ENCODE peak calls at places on chromosomes 4 and X, in ten cellular contexts. H is activated CD8-positive, alpha-beta T cell treated with anti-CD3 and anti-CD28 coated beads for 36 hours; E is kidney glomerular epithelial cell; F is endothelial cell; K is GM06990; A is caudate nucleus; V is PC-3; T is T-helper 17 cell; R is GM10248; O is sigmoid colon. D is an unnamed sample.

GRCh38 chr4:149145803-149146202 is 669.8 kb downstream of the IQCM start:
- DNase-seq in A (no peak), V (peak), O (no peak), F (no peak), T (no peak), E (peak), R (no peak), H (no peak), K (no peak), D (no peak)

GRCh38 chrX:9466711-9467110 is 1.9 kb downstream of the TBL1X start:
- DNase-seq in A (no peak), E (no peak), T (no peak), O (no peak), K (no peak), H (peak), V (peak), F (no peak), R (no peak), D (no peak)

GRCh38 chr4:1516261-1516660 is 110.0 kb upstream of the NKX1-1 start:
- DNase-seq in F (no peak), H (no peak), V (no peak), O (no peak), A (no peak), R (no peak), E (no peak), K (no peak), T (no peak), D (peak)

GRCh38 chr4:157739237-157739636 is 433.6 kb downstream of the GASK1B start:
- DNase-seq in A (no peak), T (no peak), E (peak), H (no peak), R (no peak), V (peak), K (no peak), O (no peak), F (no peak), D (no peak)

GRCh38 chr4:152356428-152357034 is 179.4 kb downstream of the FBXW7 start:
- DNase-seq in A (no peak), F (no peak), K (no peak), R (no peak), V (no peak), H (no peak), O (no peak), E (peak), T (no peak), D (no peak)

GRCh38 chr4:26826721-26827120 is 33.9 kb upstream of the STIM2 start:
- DNase-seq in K (peak), A (no peak), O (no peak), T (no peak), E (peak), R (peak), F (no peak), H (no peak), V (no peak), D (no peak)

GRCh38 chr4:4182835-4183568 is 43.7 kb downstream of the OTOP1 start:
- DNase-seq in V (peak), E (no peak), A (no peak), K (peak), H (peak), O (no peak), F (peak), T (no peak), R (peak), D (no peak)

GRCh38 chr4:156764145-156764544 is 207.5 kb downstream of the PDGFC start:
- DNase-seq in E (peak), A (no peak), K (no peak), T (no peak), R (no peak), O (no peak), H (no peak), F (no peak), V (no peak), D (no peak)

GRCh38 chr4:179145746-179146530 is 1703.7 kb upstream of the AGA start:
- DNase-seq in K (no peak), H (no peak), A (no peak), V (peak), E (no peak), R (no peak), O (no peak), F (no peak), T (no peak), D (no peak)

GRCh38 chrX:116239944-116240391 is 69.4 kb downstream of the AGTR2 start:
- DNase-seq in F (no peak), T (no peak), R (no peak), O (no peak), A (no peak), K (no peak), V (peak), H (no peak), E (no peak), D (no peak)

GRCh38 chr4:143251781-143252180 is 67.1 kb downstream of the USP38 start:
- DNase-seq in V (peak), T (no peak), O (no peak), H (no peak), K (no peak), R (no peak), E (peak), A (no peak), F (no peak), D (no peak)

GRCh38 chrX:5991393-5991792 is 237.3 kb downstream of the NLGN4X start:
- DNase-seq in T (no peak), E (no peak), F (no peak), O (no peak), A (no peak), H (no peak), K (no peak), V (no peak), R (no peak), D (no peak)

GRCh38 chrX:103453655-103454054 is 65.6 kb downstream of the RAB40A start:
- DNase-seq in F (no peak), V (peak), O (no peak), T (no peak), H (no peak), R (no peak), K (no peak), E (peak), A (no peak), D (no peak)

GRCh38 chrX:134237363-134237702 is 351 bp downstream of the CCDC160 start:
- DNase-seq in R (no peak), O (no peak), E (no peak), A (no peak), F (no peak), V (no peak), H (no peak), T (no peak), K (no peak), D (no peak)

GRCh38 chrX:111375747-111376146 is 36.2 kb downstream of the DCX start:
- DNase-seq in H (no peak), R (no peak), T (no peak), E (no peak), V (no peak), F (peak), O (no peak), K (no peak), A (no peak), D (no peak)

GRCh38 chr4:24368801-24369200 is 215.6 kb downstream of the DHX15 start:
- DNase-seq in E (no peak), O (no peak), T (no peak), K (no peak), A (no peak), V (no peak), H (no peak), F (no peak), R (no peak), D (no peak)

GRCh38 chr4:125704726-125705125 is 390.0 kb downstream of the FAT4 start:
- DNase-seq in F (no peak), R (no peak), T (no peak), V (peak), H (no peak), E (peak), K (no peak), O (no peak), A (no peak), D (no peak)

GRCh38 chr4:8048856-8049686 is 109.4 kb upstream of the AFAP1 start:
- DNase-seq in H (no peak), T (no peak), F (no peak), V (no peak), R (no peak), E (no peak), O (no peak), A (no peak), K (no peak), D (no peak)

GRCh38 chr4:153781280-153781679 is 7.6 kb downstream of the SFRP2 start:
- DNase-seq in H (no peak), O (no peak), T (no peak), A (no peak), E (no peak), F (no peak), K (no peak), R (no peak), V (no peak), D (no peak)